ENCODE peak calls at places on chromosomes 13 and 19, in eight cellular contexts. O is progenitor cell of endocrine pancreas; N is activated gamma-delta T cell treated with Interleukin-2 at 50 U/mL for 16 hours; A is COR-L47; F is neural crest cell; R is naive thymus-derived CD8-positive, alpha-beta T cell; P is activated CD4-positive, CD25-positive, alpha-beta regulatory T cell treated with anti-CD3 and anti-CD28 coated beads, Interleukin-2, amount 50 U/mL, for 16 hours; X is left kidney. M is an unnamed sample.
A peak's percentile ranks its signal among the peaks of the same experiment; 100 is the strongest.

GRCh38 chr13:112690242-112690943 is 555 bp downstream of the ATP11A start:
- DNase-seq in A (peak; percentile 76), O (peak; percentile 36), R (peak; percentile 27), F (peak; percentile 41), X (peak; percentile 83), P (no peak), N (no peak), M (peak; percentile 48)

GRCh38 chr19:17790059-17790780 is 4.7 kb upstream of the B3GNT3 start:
- DNase-seq in O (no peak), N (no peak), X (no peak), P (no peak), R (no peak), F (no peak), A (no peak), M (no peak)

GRCh38 chr19:15679089-15679488 is 6.2 kb downstream of the CYP4F12 start:
- DNase-seq in R (no peak), A (no peak), X (no peak), O (no peak), F (no peak), P (no peak), N (no peak), M (no peak)

GRCh38 chr19:48900477-48901452 is 653 bp downstream of the NUCB1 start:
- DNase-seq in R (no peak), X (peak; percentile 46), F (no peak), A (no peak), N (no peak), O (no peak), P (no peak), M (peak; percentile 43)

GRCh38 chr13:23770428-23770827 is 118.8 kb downstream of the MIPEP start:
- DNase-seq in N (no peak), F (no peak), O (no peak), P (no peak), R (no peak), A (no peak), X (peak; percentile 28), M (no peak)

GRCh38 chr19:29507081-29507860 is 18.5 kb upstream of the VSTM2B start:
- DNase-seq in X (no peak), A (no peak), R (no peak), F (no peak), N (no peak), P (no peak), O (no peak), M (no peak)

GRCh38 chr13:109274188-109274821 is 512.1 kb downstream of the IRS2 start:
- DNase-seq in F (no peak), X (peak; percentile 5), R (no peak), N (no peak), A (no peak), P (no peak), O (no peak), M (no peak)

GRCh38 chr19:18982669-18983068 is 41.7 kb upstream of the HOMER3 start:
- DNase-seq in N (no peak), O (no peak), A (no peak), X (no peak), R (no peak), P (no peak), F (no peak), M (no peak)

GRCh38 chr13:104635879-104636278 is 1569.7 kb upstream of the SLC10A2 start:
- DNase-seq in F (no peak), P (no peak), N (no peak), O (no peak), A (no peak), R (no peak), X (no peak), M (no peak)

GRCh38 chr13:41306271-41307150 is 4.6 kb upstream of the NAA16 start:
- DNase-seq in R (no peak), F (no peak), A (no peak), P (no peak), O (no peak), N (no peak), X (no peak), M (no peak)

GRCh38 chr13:96806750-96807149 is 187.5 kb downstream of the OXGR1 start:
- DNase-seq in F (no peak), X (no peak), N (no peak), A (no peak), R (no peak), O (no peak), P (no peak), M (no peak)

GRCh38 chr19:17718988-17719711 is at the start of gene MAP1S:
- DNase-seq in F (peak; percentile 82), A (peak; percentile 40), O (peak; percentile 66), P (peak; percentile 47), X (peak; percentile 92), N (peak; percentile 50), R (peak; percentile 54), M (peak; percentile 46)

GRCh38 chr13:111951982-111952565 is 114.9 kb upstream of the SOX1 start:
- DNase-seq in F (no peak), R (no peak), P (no peak), A (no peak), X (no peak), O (no peak), N (no peak), M (no peak)

GRCh38 chr13:33859691-33860303 is 41.8 kb downstream of the RFC3 start:
- DNase-seq in P (no peak), N (no peak), R (no peak), A (no peak), O (no peak), F (no peak), X (no peak), M (no peak)

GRCh38 chr19:18160792-18161690 is 8.1 kb downstream of the PIK3R2 start:
- DNase-seq in N (peak; percentile 77), P (peak; percentile 71), A (peak; percentile 51), F (peak; percentile 76), R (peak; percentile 82), X (peak; percentile 80), O (peak; percentile 74), M (peak; percentile 59)

GRCh38 chr13:30415430-30416030 is 6.8 kb upstream of the UBE2L5 start:
- DNase-seq in F (no peak), P (no peak), R (no peak), O (no peak), X (no peak), N (no peak), A (no peak), M (peak; percentile 50)

GRCh38 chr19:46198756-46199155 is 30.8 kb upstream of the IGFL1 start:
- DNase-seq in O (no peak), R (no peak), A (no peak), N (no peak), X (no peak), P (no peak), F (no peak), M (no peak)

GRCh38 chr13:113732961-113733950 is 25.8 kb upstream of the TMEM255B start:
- DNase-seq in X (no peak), O (no peak), R (no peak), A (no peak), N (no peak), F (no peak), P (no peak), M (no peak)

GRCh38 chr19:49132974-49133609 is 13.7 kb downstream of the PPFIA3 start:
- DNase-seq in A (no peak), X (peak; percentile 63), N (no peak), P (no peak), R (peak; percentile 48), O (no peak), F (no peak), M (no peak)

GRCh38 chr13:99796175-99796819 is 175.3 kb downstream of the ZIC5 start:
- DNase-seq in R (no peak), A (no peak), F (peak; percentile 79), N (peak; percentile 11), O (peak; percentile 66), P (no peak), X (peak; percentile 93), M (no peak)

GRCh38 chr19:44539236-44539819 is 9.9 kb upstream of the CEACAM20 start:
- DNase-seq in F (no peak), X (no peak), N (no peak), R (no peak), A (no peak), O (no peak), P (no peak), M (no peak)

GRCh38 chr13:98606296-98606695 is 29.4 kb upstream of the STK24 start:
- DNase-seq in N (no peak), R (no peak), F (no peak), O (no peak), A (no peak), X (peak; percentile 65), P (no peak), M (no peak)

GRCh38 chr13:50149143-50149703 is 134.0 kb downstream of the KCNRG start:
- DNase-seq in F (no peak), N (no peak), O (no peak), P (no peak), X (no peak), A (no peak), R (no peak), M (no peak)

GRCh38 chr13:34155931-34156607 is 338.1 kb downstream of the RFC3 start:
- DNase-seq in A (peak; percentile 17), R (no peak), F (no peak), O (no peak), P (no peak), N (no peak), X (no peak), M (no peak)

GRCh38 chr13:110347535-110348308 is 40.6 kb downstream of the COL4A2 start:
- DNase-seq in R (no peak), F (no peak), X (no peak), N (no peak), P (no peak), A (no peak), O (no peak), M (no peak)

GRCh38 chr19:30073152-30074000 is 131.3 kb downstream of the URI1 start:
- DNase-seq in N (no peak), R (no peak), F (no peak), P (no peak), O (no peak), A (no peak), X (no peak), M (no peak)

GRCh38 chr19:41895745-41896580 is 13.0 kb downstream of the ARHGEF1 start:
- DNase-seq in P (no peak), N (no peak), X (no peak), A (no peak), R (no peak), O (no peak), F (no peak), M (no peak)

GRCh38 chr13:110993788-110994187 is 78.9 kb upstream of the ANKRD10 start:
- DNase-seq in P (no peak), N (no peak), R (no peak), O (no peak), A (no peak), X (peak; percentile 4), F (no peak), M (no peak)

GRCh38 chr19:33399081-33399744 is 25.7 kb downstream of the CEBPG start:
- DNase-seq in A (no peak), O (no peak), F (no peak), N (no peak), P (no peak), X (no peak), R (no peak), M (no peak)

GRCh38 chr19:49949735-49950589 is 11.0 kb downstream of the SIGLEC11 start:
- DNase-seq in R (no peak), X (peak; percentile 93), P (no peak), A (no peak), F (no peak), N (no peak), O (no peak), M (no peak)

GRCh38 chr13:25186187-25186586 is 14.1 kb upstream of the AMER2 start:
- DNase-seq in O (no peak), P (no peak), F (no peak), R (no peak), X (no peak), A (no peak), N (no peak), M (no peak)

GRCh38 chr19:18431351-18432197 is 6.4 kb downstream of the ISYNA1 start:
- DNase-seq in A (no peak), O (no peak), R (no peak), X (peak; percentile 49), F (no peak), N (no peak), P (no peak), M (no peak)

GRCh38 chr19:3608750-3609322 is 2.2 kb upstream of the TBXA2R start:
- DNase-seq in F (no peak), N (no peak), A (no peak), X (no peak), O (no peak), P (no peak), R (no peak), M (no peak)

GRCh38 chr19:37594982-37595382 is 306 bp downstream of the ZNF540 start:
- DNase-seq in N (peak; percentile 53), F (no peak), R (peak; percentile 73), P (peak; percentile 43), A (peak; percentile 34), O (peak; percentile 25), X (peak; percentile 78), M (peak; percentile 79)

M was measured in CD4-positive, alpha-beta memory T cell.